ENCODE peak calls at places on chromosome 15, in nine cellular contexts. A is NCI-H2029, L is NCI-H1694, F is C1 segment of cervical spinal cord, V is heart right ventricle, K is right atrium auricular region, J is NCI-H1092 treated with DMSO at 0.1 percent for 48 hours, R is GM06990, B is retinal pigment epithelial cell. G is an unnamed sample.
A peak's percentile ranks its signal among the peaks of the same experiment; 100 is the strongest.

GRCh38 chr15:73317651-73318462 is 50.9 kb downstream of the HCN4 start:
- DNase-seq in K (no peak), J (no peak), B (no peak), F (no peak), A (no peak), V (no peak), L (no peak), R (no peak), G (no peak)

GRCh38 chr15:88623632-88624031 is 2.5 kb downstream of the AEN start:
- DNase-seq in L (no peak), B (no peak), F (no peak), K (no peak), V (no peak), A (no peak), J (no peak), R (no peak), G (no peak)

GRCh38 chr15:52392008-52392687 is 96.5 kb upstream of the MYO5C start:
- DNase-seq in F (no peak), L (no peak), A (no peak), J (no peak), B (peak; percentile 18), K (no peak), R (no peak), V (no peak), G (no peak)

GRCh38 chr15:60614862-60615771 is 136.2 kb upstream of the ICE2 start:
- DNase-seq in V (no peak), K (no peak), F (no peak), J (no peak), A (peak; percentile 59), L (no peak), B (no peak), R (no peak), G (peak; percentile 23)

GRCh38 chr15:92638291-92638708 is 17.3 kb downstream of the FAM174B start:
- DNase-seq in F (no peak), B (no peak), V (no peak), J (peak; percentile 90), K (no peak), A (peak; percentile 83), L (peak; percentile 12), R (no peak), G (peak; percentile 75)

GRCh38 chr15:50911001-50911400 is 2.5 kb downstream of the AP4E1 start:
- DNase-seq in V (no peak), L (no peak), B (no peak), J (no peak), K (no peak), F (no peak), R (no peak), A (no peak), G (no peak)

GRCh38 chr15:69305204-69305931 is 6.7 kb downstream of the PAQR5 start:
- DNase-seq in J (no peak), V (no peak), F (no peak), A (no peak), B (no peak), R (no peak), L (no peak), K (no peak), G (no peak)

GRCh38 chr15:67135494-67135893 is 70.1 kb downstream of the SMAD3 start:
- DNase-seq in F (no peak), L (no peak), R (no peak), V (no peak), A (no peak), K (no peak), J (no peak), B (no peak), G (no peak)

GRCh38 chr15:65957451-65957850 is 88.2 kb downstream of the RAB11A start:
- DNase-seq in J (peak; percentile 61), L (no peak), K (no peak), B (no peak), R (no peak), A (peak; percentile 60), V (no peak), F (no peak), G (peak; percentile 57)

GRCh38 chr15:49824700-49825099 is 203.9 kb downstream of the DTWD1 start:
- DNase-seq in L (no peak), F (no peak), V (no peak), K (no peak), R (no peak), J (no peak), A (no peak), B (no peak), G (no peak)

GRCh38 chr15:49037546-49037940 is 8.7 kb downstream of the SECISBP2L start:
- DNase-seq in R (no peak), L (no peak), B (no peak), J (no peak), V (no peak), F (no peak), K (no peak), A (no peak), G (no peak)

GRCh38 chr15:40234783-40235182 is 4.1 kb upstream of the PAK6 start:
- DNase-seq in B (no peak), V (no peak), R (no peak), F (no peak), A (no peak), K (no peak), L (no peak), J (no peak), G (no peak)

GRCh38 chr15:47294765-47295259 is 422.5 kb upstream of the SEMA6D start:
- DNase-seq in A (no peak), F (no peak), R (no peak), J (no peak), K (no peak), L (no peak), V (no peak), B (peak; percentile 22), G (no peak)

GRCh38 chr15:35181538-35181937 is 96.4 kb upstream of the NANOGP8 start:
- DNase-seq in J (no peak), R (no peak), A (no peak), F (no peak), B (peak; percentile 27), K (no peak), V (no peak), L (no peak), G (no peak)

G was measured in DMS153.